ENCODE peak calls at places on chromosomes 16 and 17, in eight cellular contexts. One of them, this sample, is unnamed.

GRCh38 chr17:17363638-17364337 is 60.6 kb downstream of the NT5M start:
- ATAC-seq in GM12878: no peak
- ATAC-seq in HepG2: peak; percentile 72
- ATAC-seq in K562: peak; percentile 33
- ATAC-seq in Panc1: no peak
- ATAC-seq in HCT116: no peak
- ATAC-seq in upper lobe of left lung: peak; percentile 79
- ATAC-seq in GM23338: peak; percentile 69
- ATAC-seq in this sample: no peak

GRCh38 chr16:74460542-74460941 is 39.3 kb upstream of the CLEC18B start:
- ATAC-seq in GM23338: no peak
- ATAC-seq in GM12878: no peak
- ATAC-seq in upper lobe of left lung: no peak
- ATAC-seq in HCT116: no peak
- ATAC-seq in K562: no peak
- ATAC-seq in Panc1: no peak
- ATAC-seq in HepG2: no peak
- ATAC-seq in this sample: no peak

GRCh38 chr17:4250887-4251286 is 12.9 kb downstream of the ANKFY1 start:
- ATAC-seq in GM23338: no peak
- ATAC-seq in HCT116: no peak
- ATAC-seq in GM12878: no peak
- ATAC-seq in K562: no peak
- ATAC-seq in upper lobe of left lung: no peak
- ATAC-seq in Panc1: no peak
- ATAC-seq in HepG2: no peak
- ATAC-seq in this sample: no peak

GRCh38 chr17:63564562-63564961 is 14.3 kb downstream of the DCAF7 start:
- ATAC-seq in K562: peak; percentile 50
- ATAC-seq in GM12878: no peak
- ATAC-seq in HepG2: peak; percentile 70
- ATAC-seq in Panc1: no peak
- ATAC-seq in upper lobe of left lung: peak; percentile 19
- ATAC-seq in GM23338: peak; percentile 71
- ATAC-seq in HCT116: peak; percentile 58
- ATAC-seq in this sample: no peak

GRCh38 chr17:47981462-47981861 is 10.5 kb downstream of the CDK5RAP3 start:
- ATAC-seq in GM23338: no peak
- ATAC-seq in GM12878: no peak
- ATAC-seq in upper lobe of left lung: no peak
- ATAC-seq in K562: no peak
- ATAC-seq in Panc1: no peak
- ATAC-seq in HCT116: no peak
- ATAC-seq in HepG2: no peak
- ATAC-seq in this sample: no peak

GRCh38 chr16:78563905-78564304 is 464.5 kb downstream of the WWOX start:
- ATAC-seq in K562: no peak
- ATAC-seq in Panc1: no peak
- ATAC-seq in GM23338: no peak
- ATAC-seq in upper lobe of left lung: no peak
- ATAC-seq in GM12878: peak; percentile 41
- ATAC-seq in HCT116: no peak
- ATAC-seq in HepG2: no peak
- ATAC-seq in this sample: no peak

GRCh38 chr17:31079731-31080130 is 15.0 kb upstream of the NF1 start:
- ATAC-seq in HepG2: no peak
- ATAC-seq in GM12878: no peak
- ATAC-seq in upper lobe of left lung: peak; percentile 34
- ATAC-seq in HCT116: no peak
- ATAC-seq in Panc1: no peak
- ATAC-seq in GM23338: no peak
- ATAC-seq in K562: no peak
- ATAC-seq in this sample: no peak

GRCh38 chr16:85476389-85476788 is 136.7 kb upstream of the GSE1 start:
- ATAC-seq in HCT116: no peak
- ATAC-seq in GM23338: no peak
- ATAC-seq in upper lobe of left lung: no peak
- ATAC-seq in GM12878: no peak
- ATAC-seq in K562: no peak
- ATAC-seq in Panc1: no peak
- ATAC-seq in HepG2: no peak
- ATAC-seq in this sample: no peak

GRCh38 chr16:24409045-24409444 is 130.3 kb upstream of the RBBP6 start:
- ATAC-seq in K562: no peak
- ATAC-seq in Panc1: no peak
- ATAC-seq in HepG2: peak; percentile 70
- ATAC-seq in GM12878: peak; percentile 44
- ATAC-seq in HCT116: peak; percentile 86
- ATAC-seq in upper lobe of left lung: no peak
- ATAC-seq in GM23338: peak; percentile 76
- ATAC-seq in this sample: no peak

GRCh38 chr17:82957469-82957795 is 117.6 kb upstream of the ZNF750 start:
- ATAC-seq in upper lobe of left lung: no peak
- ATAC-seq in K562: no peak
- ATAC-seq in Panc1: no peak
- ATAC-seq in HCT116: no peak
- ATAC-seq in HepG2: no peak
- ATAC-seq in GM12878: no peak
- ATAC-seq in GM23338: no peak
- ATAC-seq in this sample: no peak

GRCh38 chr16:71758293-71758760 is 33.8 kb upstream of the PHLPP2 start:
- ATAC-seq in GM12878: no peak
- ATAC-seq in Panc1: no peak
- ATAC-seq in HepG2: peak; percentile 88
- ATAC-seq in GM23338: no peak
- ATAC-seq in K562: no peak
- ATAC-seq in HCT116: no peak
- ATAC-seq in upper lobe of left lung: no peak
- ATAC-seq in this sample: no peak

GRCh38 chr16:10494343-10495030 is 85.9 kb downstream of the EMP2 start:
- ATAC-seq in HepG2: no peak
- ATAC-seq in Panc1: no peak
- ATAC-seq in upper lobe of left lung: no peak
- ATAC-seq in GM23338: no peak
- ATAC-seq in HCT116: no peak
- ATAC-seq in K562: no peak
- ATAC-seq in GM12878: no peak
- ATAC-seq in this sample: no peak

GRCh38 chr17:38890410-38890746 is 20.5 kb downstream of the LASP1 start:
- ATAC-seq in HepG2: no peak
- ATAC-seq in HCT116: no peak
- ATAC-seq in GM12878: no peak
- ATAC-seq in K562: no peak
- ATAC-seq in upper lobe of left lung: no peak
- ATAC-seq in GM23338: no peak
- ATAC-seq in Panc1: no peak
- ATAC-seq in this sample: no peak

GRCh38 chr17:1201132-1201702 is 21.4 kb upstream of the ABR start:
- ATAC-seq in upper lobe of left lung: no peak
- ATAC-seq in GM23338: no peak
- ATAC-seq in Panc1: no peak
- ATAC-seq in HepG2: no peak
- ATAC-seq in K562: no peak
- ATAC-seq in HCT116: no peak
- ATAC-seq in GM12878: peak; percentile 8
- ATAC-seq in this sample: no peak

GRCh38 chr16:27234603-27235002 is 31.3 kb downstream of the KDM8 start:
- ATAC-seq in Panc1: no peak
- ATAC-seq in K562: no peak
- ATAC-seq in GM12878: no peak
- ATAC-seq in HepG2: no peak
- ATAC-seq in GM23338: no peak
- ATAC-seq in HCT116: peak; percentile 35
- ATAC-seq in upper lobe of left lung: no peak
- ATAC-seq in this sample: no peak

GRCh38 chr17:60525347-60525623 is 757 bp downstream of the APPBP2 start:
- ATAC-seq in Panc1: peak; percentile 5
- ATAC-seq in GM23338: no peak
- ATAC-seq in GM12878: peak; percentile 56
- ATAC-seq in HepG2: peak; percentile 26
- ATAC-seq in K562: peak; percentile 53
- ATAC-seq in HCT116: peak; percentile 20
- ATAC-seq in upper lobe of left lung: peak; percentile 31
- ATAC-seq in this sample: peak; percentile 8

GRCh38 chr17:28541439-28541838 is 11.0 kb downstream of the UNC119 start:
- ATAC-seq in GM23338: no peak
- ATAC-seq in HepG2: no peak
- ATAC-seq in GM12878: no peak
- ATAC-seq in HCT116: no peak
- ATAC-seq in Panc1: no peak
- ATAC-seq in K562: no peak
- ATAC-seq in upper lobe of left lung: no peak
- ATAC-seq in this sample: no peak
- TF ChIP-seq POLR2AphosphoS5 in GM23338: no peak
- TF ChIP-seq POLR2AphosphoS5 in HepG2: no peak
- TF ChIP-seq POLR2AphosphoS5 in GM12878: no peak
- TF ChIP-seq POLR2AphosphoS5 in HCT116: no peak
- TF ChIP-seq POLR2AphosphoS5 in Panc1: no peak
- TF ChIP-seq POLR2AphosphoS5 in K562: no peak
- TF ChIP-seq POLR2AphosphoS5 in upper lobe of left lung: no peak
- TF ChIP-seq POLR2AphosphoS5 in this sample: no peak

GRCh38 chr17:80981062-80981902 is 10.4 kb upstream of the CHMP6 start:
- ATAC-seq in GM12878: peak; percentile 90
- ATAC-seq in K562: peak; percentile 84
- ATAC-seq in HepG2: peak; percentile 62
- ATAC-seq in GM23338: peak; percentile 87
- ATAC-seq in Panc1: peak; percentile 72
- ATAC-seq in HCT116: peak; percentile 57
- ATAC-seq in upper lobe of left lung: no peak
- ATAC-seq in this sample: no peak
- TF ChIP-seq POLR2AphosphoS5 in GM12878: no peak
- TF ChIP-seq POLR2AphosphoS5 in K562: no peak
- TF ChIP-seq POLR2AphosphoS5 in HepG2: no peak
- TF ChIP-seq POLR2AphosphoS5 in GM23338: no peak
- TF ChIP-seq POLR2AphosphoS5 in Panc1: no peak
- TF ChIP-seq POLR2AphosphoS5 in HCT116: no peak
- TF ChIP-seq POLR2AphosphoS5 in upper lobe of left lung: no peak
- TF ChIP-seq POLR2AphosphoS5 in this sample: no peak

DNA sequence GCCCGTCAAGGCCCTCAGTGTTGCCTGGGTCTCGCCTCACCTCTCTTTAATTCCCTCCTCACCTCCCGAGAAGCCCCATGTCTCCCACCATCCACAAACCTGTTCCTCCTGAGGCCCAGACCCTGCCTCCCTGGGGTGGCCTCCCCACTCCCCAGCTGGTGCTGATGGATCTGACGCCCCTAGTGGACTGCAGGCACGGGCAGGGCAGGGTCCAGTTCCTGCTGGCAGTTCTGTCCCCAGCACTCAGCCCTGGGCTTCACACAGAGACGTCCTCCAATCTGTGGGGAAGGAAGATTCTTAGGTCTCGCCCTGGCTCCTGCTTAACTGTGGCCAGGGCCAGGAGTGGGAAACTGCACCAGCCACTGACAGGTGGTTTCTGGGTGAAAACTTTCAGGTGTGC is 108.8 kb downstream of the AMFR start:
- ATAC-seq in K562: peak; percentile 19
- ATAC-seq in HepG2: peak; percentile 74
- ATAC-seq in GM12878: no peak
- ATAC-seq in GM23338: peak; percentile 30
- ATAC-seq in HCT116: no peak
- ATAC-seq in upper lobe of left lung: no peak
- ATAC-seq in Panc1: no peak
- ATAC-seq in this sample: no peak
- TF ChIP-seq POLR2AphosphoS5 in K562: no peak
- TF ChIP-seq POLR2AphosphoS5 in HepG2: no peak
- TF ChIP-seq POLR2AphosphoS5 in GM12878: no peak
- TF ChIP-seq POLR2AphosphoS5 in GM23338: no peak
- TF ChIP-seq POLR2AphosphoS5 in HCT116: no peak
- TF ChIP-seq POLR2AphosphoS5 in upper lobe of left lung: no peak
- TF ChIP-seq POLR2AphosphoS5 in Panc1: no peak
- TF ChIP-seq POLR2AphosphoS5 in this sample: no peak

GRCh38 chr16:81444448-81445121 is at the start of gene CMIP:
- ATAC-seq in GM12878: peak; percentile 59
- ATAC-seq in GM23338: peak; percentile 6
- ATAC-seq in Panc1: peak; percentile 86
- ATAC-seq in upper lobe of left lung: peak; percentile 76
- ATAC-seq in HCT116: peak; percentile 88
- ATAC-seq in HepG2: peak; percentile 4
- ATAC-seq in K562: peak; percentile 75
- ATAC-seq in this sample: peak; percentile 96

GRCh38 chr16:81446318-81447275 is 2.0 kb downstream of the CMIP start:
- ATAC-seq in GM23338: peak; percentile 5
- ATAC-seq in HCT116: no peak
- ATAC-seq in upper lobe of left lung: no peak
- ATAC-seq in GM12878: peak; percentile 9
- ATAC-seq in K562: no peak
- ATAC-seq in Panc1: peak; percentile 6
- ATAC-seq in HepG2: no peak
- ATAC-seq in this sample: no peak

GRCh38 chr16:81443688-81444447 is 740 bp upstream of the CMIP start:
- ATAC-seq in HCT116: no peak
- ATAC-seq in upper lobe of left lung: no peak
- ATAC-seq in Panc1: peak; percentile 0
- ATAC-seq in K562: no peak
- ATAC-seq in GM12878: no peak
- ATAC-seq in GM23338: no peak
- ATAC-seq in HepG2: no peak
- ATAC-seq in this sample: no peak

GRCh38 chr16:81445926-81446317 is 1.3 kb downstream of the CMIP start:
- ATAC-seq in HepG2: no peak
- ATAC-seq in GM12878: no peak
- ATAC-seq in Panc1: no peak
- ATAC-seq in upper lobe of left lung: no peak
- ATAC-seq in HCT116: no peak
- ATAC-seq in GM23338: peak; percentile 10
- ATAC-seq in K562: no peak
- ATAC-seq in this sample: no peak

DNA sequence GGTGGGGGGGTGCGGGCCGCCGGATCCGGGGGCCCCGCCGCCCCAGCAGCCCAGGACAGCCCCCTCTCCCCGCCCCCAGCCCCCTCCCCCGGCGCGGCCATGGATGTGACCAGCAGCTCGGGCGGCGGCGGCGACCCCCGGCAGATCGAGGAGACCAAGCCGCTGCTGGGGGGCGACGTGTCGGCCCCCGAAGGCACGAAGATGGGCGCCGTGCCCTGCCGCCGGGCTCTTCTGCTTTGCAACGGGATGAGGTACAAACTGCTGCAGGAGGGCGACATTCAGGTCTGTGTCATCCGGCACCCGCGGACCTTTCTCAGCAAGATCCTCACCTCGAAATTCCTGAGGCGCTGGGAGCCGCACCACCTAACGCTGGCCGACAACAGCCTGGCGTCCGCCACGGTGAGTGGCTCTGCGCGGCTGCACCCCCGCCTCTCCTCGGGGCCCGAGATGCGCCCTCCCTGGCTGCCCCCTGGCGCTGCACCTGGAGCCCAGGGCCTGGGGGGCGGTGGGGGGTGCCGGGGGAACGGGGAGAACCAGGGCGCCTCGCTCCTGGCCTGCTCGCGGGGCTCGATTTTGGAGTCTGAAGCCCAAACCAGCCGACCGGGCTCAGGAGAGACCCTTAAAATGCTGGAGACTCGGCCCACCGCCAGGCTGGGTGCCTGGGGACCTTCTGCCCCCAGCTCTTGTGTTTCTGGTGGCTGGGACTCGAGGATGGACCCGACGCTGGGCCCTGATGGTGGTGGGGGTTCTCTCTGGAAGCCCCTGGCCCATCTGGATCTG is 725 bp downstream of the CMIP start:
- ATAC-seq in GM12878: peak; percentile 68
- ATAC-seq in Panc1: peak; percentile 26
- ATAC-seq in HepG2: peak; percentile 1
- ATAC-seq in K562: peak; percentile 74
- ATAC-seq in GM23338: peak; percentile 19
- ATAC-seq in upper lobe of left lung: peak; percentile 7
- ATAC-seq in HCT116: peak; percentile 53
- ATAC-seq in this sample: peak; percentile 15
- TF ChIP-seq POLR2AphosphoS5 in GM12878: no peak
- TF ChIP-seq POLR2AphosphoS5 in Panc1: no peak
- TF ChIP-seq POLR2AphosphoS5 in HepG2: no peak
- TF ChIP-seq POLR2AphosphoS5 in K562: no peak
- TF ChIP-seq POLR2AphosphoS5 in GM23338: no peak
- TF ChIP-seq POLR2AphosphoS5 in upper lobe of left lung: no peak
- TF ChIP-seq POLR2AphosphoS5 in HCT116: no peak
- TF ChIP-seq POLR2AphosphoS5 in this sample: no peak